ENCODE peak calls at places on chromosome 20, in four cellular contexts. I is AG08396; F is cardiac muscle cell; K is stimulated activated CD8-positive, alpha-beta memory T cell treated with anti-CD3 and anti-CD28 coated beads, Interleukin-7, amount 100 ng/mL, for 1 hour. M is an unnamed sample.
A peak's percentile ranks its signal among the peaks of the same experiment; 100 is the strongest.

GRCh38 chr20:58514321-58515239 is 619 bp downstream of the APCDD1L start:
- DNase-seq in I (peak; percentile 33), F (peak; percentile 12), K (no peak), M (no peak)

GRCh38 chr20:7355056-7355455 is 585.2 kb downstream of the HAO1 start:
- DNase-seq in I (no peak), F (no peak), K (no peak), M (no peak)

GRCh38 chr20:58032599-58032998 is 195.9 kb downstream of the ANKRD60 start:
- DNase-seq in I (no peak), F (no peak), K (no peak), M (no peak)

GRCh38 chr20:18623156-18623555 is 35.3 kb downstream of the DTD1 start:
- DNase-seq in I (no peak), F (no peak), K (no peak), M (no peak)

GRCh38 chr20:41499064-41499463 is 119.1 kb downstream of the CHD6 start:
- DNase-seq in I (no peak), F (no peak), K (no peak), M (no peak)

GRCh38 chr20:44336086-44336485 is 757 bp upstream of the R3HDML start:
- DNase-seq in I (no peak), F (peak; percentile 25), K (no peak), M (no peak)

GRCh38 chr20:35773154-35773751 is 1.4 kb downstream of the PHF20 start:
- DNase-seq in I (peak; percentile 5), F (no peak), K (no peak), M (peak; percentile 37)

GRCh38 chr20:50506270-50506579 is 4.0 kb upstream of the PTPN1 start:
- DNase-seq in I (no peak), F (no peak), K (no peak), M (no peak)

GRCh38 chr20:10561302-10561701 is 112.5 kb downstream of the JAG1 start:
- DNase-seq in I (no peak), F (no peak), K (no peak), M (no peak)

GRCh38 chr20:64009811-64010387 is 26.1 kb upstream of the C20orf204 start:
- DNase-seq in I (no peak), F (no peak), K (no peak), M (no peak)

GRCh38 chr20:5893052-5893451 is 57.3 kb downstream of the TRMT6 start:
- DNase-seq in I (no peak), F (no peak), K (no peak), M (no peak)

GRCh38 chr20:50303573-50304500 is 113.2 kb downstream of the CEBPB start:
- DNase-seq in I (peak; percentile 49), F (peak; percentile 70), K (no peak), M (no peak)

GRCh38 chr20:35023624-35024023 is 68.0 kb downstream of the MYH7B start:
- DNase-seq in I (no peak), F (no peak), K (no peak), M (no peak)

GRCh38 chr20:48092596-48093280 is 307.5 kb upstream of the SULF2 start:
- DNase-seq in I (no peak), F (no peak), K (no peak), M (no peak)

GRCh38 chr20:13995841-13996240 is 525 bp downstream of the MACROD2 start:
- DNase-seq in I (peak; percentile 21), F (peak; percentile 57), K (no peak), M (peak; percentile 43)

GRCh38 chr20:1390552-1391403 is 2.1 kb downstream of the FKBP1A start:
- DNase-seq in I (no peak), F (no peak), K (no peak), M (no peak)

GRCh38 chr20:12410783-12411182 is 493.1 kb downstream of the BTBD3 start:
- DNase-seq in I (no peak), F (no peak), K (no peak), M (no peak)

GRCh38 chr20:3380228-3381070 is 27.0 kb downstream of the DNAAF9 start:
- DNase-seq in I (no peak), F (no peak), K (no peak), M (no peak)

GRCh38 chr20:62235001-62235776 is 3.1 kb upstream of the OSBPL2 start:
- DNase-seq in I (no peak), F (peak; percentile 36), K (no peak), M (no peak)

GRCh38 chr20:37352611-37352980 is 6.7 kb downstream of the SRC start:
- DNase-seq in I (no peak), F (no peak), K (no peak), M (no peak)

GRCh38 chr20:49029203-49029602 is 16.9 kb upstream of the CSE1L start:
- DNase-seq in I (no peak), F (no peak), K (no peak), M (no peak)

GRCh38 chr20:5657190-5657872 is 92.9 kb upstream of the SHLD1 start:
- DNase-seq in I (peak; percentile 52), F (peak; percentile 12), K (no peak), M (peak; percentile 4)

GRCh38 chr20:51446656-51447055 is 95.9 kb downstream of the NFATC2 start:
- DNase-seq in I (peak; percentile 78), F (no peak), K (no peak), M (no peak)

GRCh38 chr20:31712564-31713311 is 9.9 kb downstream of the BCL2L1 start:
- DNase-seq in I (peak; percentile 71), F (peak; percentile 30), K (no peak), M (no peak)

M was measured in endothelial cell.